ENCODE peak calls at places on chromosomes 11 and 22, in nine cellular contexts. Y is HS-27A; O is Daoy; N is GM13977; L is stimulated activated CD8-positive, alpha-beta memory T cell treated with anti-CD3 and anti-CD28 coated beads, Interleukin-4, amount 100 ng/mL, for 1 hour; F is GM13976; W is NCI-H1092 treated with DMSO at 0.1 percent for 48 hours; A is HCT116; Q is body of pancreas. X is an unnamed sample.

GRCh38 chr11:76695133-76695532 is 24.6 kb upstream of the LRRC32 start:
- DNase-seq in Y (no peak), O (peak), N (no peak), L (no peak), F (no peak), W (no peak), A (no peak), Q (no peak), X (no peak)

GRCh38 chr22:33018232-33018864 is 39.8 kb downstream of the SYN3 start:
- DNase-seq in Y (no peak), O (peak), N (peak), L (no peak), F (peak), W (peak), A (peak), Q (peak), X (peak)

GRCh38 chr22:38953577-38954413 is 3.6 kb upstream of the APOBEC3A start:
- DNase-seq in Y (no peak), O (no peak), N (peak), L (no peak), F (peak), W (no peak), A (no peak), Q (no peak), X (no peak)

GRCh38 chr11:84866922-84867321 is 760.2 kb downstream of the DLG2 start:
- DNase-seq in Y (no peak), O (no peak), N (no peak), L (no peak), F (no peak), W (no peak), A (no peak), Q (no peak), X (no peak)

GRCh38 chr11:111561801-111562325 is 21.3 kb downstream of the LAYN start:
- DNase-seq in Y (no peak), O (peak), N (no peak), L (no peak), F (no peak), W (no peak), A (no peak), Q (no peak), X (peak)

GRCh38 chr22:17917490-17917983 is 106.8 kb downstream of the MICAL3 start:
- DNase-seq in Y (no peak), O (peak), N (no peak), L (no peak), F (peak), W (no peak), A (no peak), Q (no peak), X (no peak)

GRCh38 chr11:66082936-66083698 is 13.0 kb downstream of the PACS1 start:
- DNase-seq in Y (no peak), O (peak), N (no peak), L (no peak), F (no peak), W (peak), A (no peak), Q (peak), X (peak)

GRCh38 chr11:6610591-6610990 is 1.4 kb downstream of the TAF10 start:
- DNase-seq in Y (no peak), O (no peak), N (no peak), L (no peak), F (no peak), W (no peak), A (no peak), Q (no peak), X (no peak)

GRCh38 chr11:72075109-72075508 is 5.2 kb downstream of the NUMA1 start:
- DNase-seq in Y (no peak), O (no peak), N (no peak), L (no peak), F (no peak), W (no peak), A (no peak), Q (no peak), X (no peak)

GRCh38 chr11:1486054-1486825 is at the start of gene MOB2:
- DNase-seq in Y (no peak), O (peak), N (peak), L (no peak), F (peak), W (no peak), A (no peak), Q (peak), X (no peak)

GRCh38 chr11:63916837-63917684 is at the start of gene RCOR2:
- DNase-seq in Y (no peak), O (peak), N (peak), L (peak), F (peak), W (peak), A (no peak), Q (peak), X (peak)

GRCh38 chr11:116837231-116838091 is at the start of gene APOA1:
- DNase-seq in Y (no peak), O (no peak), N (no peak), L (no peak), F (no peak), W (no peak), A (no peak), Q (no peak), X (no peak)

GRCh38 chr11:7672960-7673723 is at the start of gene CYB5R2:
- DNase-seq in Y (no peak), O (peak), N (peak), L (no peak), F (peak), W (no peak), A (peak), Q (peak), X (no peak)

GRCh38 chr22:26448941-26449340 is 19.9 kb downstream of the ASPHD2 start:
- DNase-seq in Y (no peak), O (no peak), N (no peak), L (no peak), F (no peak), W (no peak), A (no peak), Q (no peak), X (no peak)

GRCh38 chr11:67488155-67488480 is 5.3 kb downstream of the AIP start:
- DNase-seq in Y (no peak), O (no peak), N (no peak), L (no peak), F (no peak), W (no peak), A (no peak), Q (no peak), X (no peak)

GRCh38 chr11:2382129-2382517 is 5.0 kb downstream of the CD81 start:
- DNase-seq in Y (no peak), O (no peak), N (no peak), L (no peak), F (no peak), W (no peak), A (no peak), Q (no peak), X (peak)

X was measured in RPMI7951.